ENCODE peak calls at places on chromosomes 6 and 20, in eight cellular contexts. E, O, F, X, H, G, N and Z are unnamed samples.

GRCh38 chr6:159693128-159693893 is at the start of gene SOD2:
- DNase-seq in N (peak; percentile 89), X (peak; percentile 72), E (peak; percentile 94), F (peak; percentile 89), G (peak; percentile 82), O (peak; percentile 61), H (peak; percentile 89), Z (peak; percentile 90)

GRCh38 chr6:134111062-134111677 is 58.7 kb upstream of the SLC2A12 start:
- DNase-seq in N (peak; percentile 81), G (no peak), F (peak; percentile 82), H (no peak), E (no peak), O (peak; percentile 58), X (peak; percentile 45), Z (no peak)

GRCh38 chr6:6684365-6684833 is 95.9 kb downstream of the LY86 start:
- DNase-seq in N (peak; percentile 87), G (no peak), H (no peak), E (no peak), O (no peak), X (no peak), F (no peak), Z (no peak)

GRCh38 chr20:32435449-32436107 is 77.4 kb downstream of the ASXL1 start:
- DNase-seq in E (no peak), H (no peak), F (no peak), O (no peak), X (no peak), N (no peak), G (no peak), Z (no peak)

GRCh38 chr20:41138527-41139226 is 1.3 kb downstream of the PLCG1 start:
- DNase-seq in F (peak; percentile 40), H (no peak), G (no peak), X (no peak), O (no peak), E (no peak), N (peak; percentile 46), Z (no peak)

GRCh38 chr20:31691646-31692275 is 30.9 kb downstream of the BCL2L1 start:
- DNase-seq in X (peak; percentile 84), H (no peak), N (peak; percentile 53), E (no peak), G (no peak), F (no peak), O (no peak), Z (no peak)

GRCh38 chr6:168863467-168863866 is 390.2 kb downstream of the THBS2 start:
- DNase-seq in N (no peak), E (no peak), H (no peak), O (no peak), F (no peak), X (no peak), G (no peak), Z (no peak)

GRCh38 chr6:165774903-165775608 is 112.0 kb upstream of the PDE10A start:
- DNase-seq in H (peak; percentile 36), G (no peak), X (peak; percentile 31), F (peak; percentile 39), E (no peak), O (no peak), N (no peak), Z (no peak)

GRCh38 chr6:125519367-125519766 is 217.6 kb upstream of the HDDC2 start:
- DNase-seq in N (no peak), G (no peak), H (no peak), E (no peak), F (no peak), O (no peak), X (no peak), Z (no peak)

GRCh38 chr6:79031821-79032590 is 46.0 kb downstream of the PHIP start:
- DNase-seq in H (no peak), F (no peak), X (peak; percentile 87), E (no peak), G (no peak), N (no peak), O (no peak), Z (no peak)

GRCh38 chr6:138692978-138693909 is 80.3 kb upstream of the CCDC28A start:
- DNase-seq in H (peak; percentile 79), G (peak; percentile 15), F (peak; percentile 54), O (peak; percentile 48), X (peak; percentile 77), N (peak; percentile 86), E (peak; percentile 69), Z (peak; percentile 81)
- TF ChIP-seq CTCF in H (no peak), G (no peak), F (no peak), O (no peak), X (peak; percentile 7), N (peak; percentile 1), E (peak; percentile 16), Z (no peak)

DNA sequence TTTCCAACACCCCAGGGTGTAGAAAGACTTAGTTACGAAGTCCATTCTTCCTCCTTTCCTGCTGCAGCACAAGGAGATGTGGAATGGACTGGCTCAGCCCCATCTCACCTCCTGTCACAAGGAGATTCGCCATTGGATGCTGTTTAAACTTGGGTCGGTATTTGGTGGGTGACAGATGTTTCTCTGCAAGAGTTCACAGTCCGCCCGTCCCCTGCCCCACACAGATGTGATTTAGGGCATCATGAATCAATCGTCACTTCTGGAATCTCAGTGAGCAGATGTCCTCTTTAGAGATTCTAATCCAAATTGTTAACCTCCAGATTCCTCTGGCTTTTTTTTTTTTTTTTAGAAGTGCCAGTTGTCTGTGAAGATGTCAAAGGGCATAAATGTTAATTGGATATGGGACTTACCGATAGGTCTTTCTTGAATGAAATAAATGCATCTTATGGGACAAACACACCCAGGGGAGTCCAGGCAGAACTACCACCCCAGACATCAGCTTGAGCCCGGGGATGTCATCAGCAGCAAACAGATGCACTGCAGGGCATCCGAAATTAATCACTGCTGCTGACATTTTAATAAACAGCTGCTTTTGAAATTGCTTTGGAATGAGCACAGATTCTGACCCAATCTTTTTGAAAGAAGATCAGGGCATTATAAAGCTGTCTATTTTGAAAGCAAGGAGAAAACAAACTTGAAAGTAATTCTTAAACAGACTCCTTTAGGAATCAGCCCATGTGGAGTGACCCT is 117.6 kb upstream of the CDH4 start:
- DNase-seq in G (no peak), H (no peak), O (no peak), N (no peak), F (no peak), X (no peak), E (no peak), Z (no peak)
- TF ChIP-seq CTCF in G (no peak), H (no peak), O (no peak), N (no peak), F (no peak), X (no peak), E (no peak), Z (no peak)

GRCh38 chr20:45238139-45238538 is 16.2 kb downstream of the SLPI start:
- DNase-seq in G (no peak), O (no peak), H (no peak), F (no peak), X (no peak), E (no peak), N (no peak), Z (no peak)

GRCh38 chr20:45230631-45231030 is 9.5 kb downstream of the SEMG2 start:
- DNase-seq in N (no peak), O (no peak), H (no peak), E (no peak), F (no peak), G (no peak), X (no peak), Z (no peak)

DNA sequence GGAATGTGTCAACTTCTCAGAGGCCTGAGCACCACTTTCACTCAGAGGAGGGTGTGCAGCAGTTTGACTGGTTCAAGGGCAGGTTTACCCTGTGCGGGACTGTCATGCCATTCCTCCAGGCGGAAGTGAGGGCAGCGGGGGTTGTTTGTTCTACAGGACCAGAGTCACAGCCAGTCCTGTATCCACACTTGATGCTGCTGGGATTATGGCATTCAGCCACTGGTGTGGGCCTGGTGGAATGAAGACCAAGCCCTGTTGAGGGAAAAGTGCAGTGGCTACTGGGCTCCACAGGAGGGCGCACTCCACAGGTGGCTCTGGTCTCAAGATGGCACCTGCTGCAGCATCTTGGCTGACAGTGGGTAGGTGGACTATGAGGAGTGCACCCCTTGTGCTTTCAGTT is 14.8 kb downstream of the SEMG2 start:
- DNase-seq in O (no peak), H (peak; percentile 56), G (no peak), F (no peak), X (no peak), E (no peak), N (no peak), Z (no peak)
- TF ChIP-seq CTCF in O (peak; percentile 42), H (peak; percentile 34), G (no peak), F (peak; percentile 57), X (no peak), E (no peak), N (peak; percentile 44), Z (peak; percentile 46)

GRCh38 chr6:21597243-21597682 is 3.7 kb downstream of the SOX4 start:
- DNase-seq in F (no peak), X (no peak), G (no peak), E (no peak), O (no peak), N (no peak), H (no peak), Z (no peak)
- TF ChIP-seq CTCF in F (no peak), X (no peak), G (no peak), E (no peak), O (no peak), N (no peak), H (peak; percentile 7), Z (no peak)

DNA sequence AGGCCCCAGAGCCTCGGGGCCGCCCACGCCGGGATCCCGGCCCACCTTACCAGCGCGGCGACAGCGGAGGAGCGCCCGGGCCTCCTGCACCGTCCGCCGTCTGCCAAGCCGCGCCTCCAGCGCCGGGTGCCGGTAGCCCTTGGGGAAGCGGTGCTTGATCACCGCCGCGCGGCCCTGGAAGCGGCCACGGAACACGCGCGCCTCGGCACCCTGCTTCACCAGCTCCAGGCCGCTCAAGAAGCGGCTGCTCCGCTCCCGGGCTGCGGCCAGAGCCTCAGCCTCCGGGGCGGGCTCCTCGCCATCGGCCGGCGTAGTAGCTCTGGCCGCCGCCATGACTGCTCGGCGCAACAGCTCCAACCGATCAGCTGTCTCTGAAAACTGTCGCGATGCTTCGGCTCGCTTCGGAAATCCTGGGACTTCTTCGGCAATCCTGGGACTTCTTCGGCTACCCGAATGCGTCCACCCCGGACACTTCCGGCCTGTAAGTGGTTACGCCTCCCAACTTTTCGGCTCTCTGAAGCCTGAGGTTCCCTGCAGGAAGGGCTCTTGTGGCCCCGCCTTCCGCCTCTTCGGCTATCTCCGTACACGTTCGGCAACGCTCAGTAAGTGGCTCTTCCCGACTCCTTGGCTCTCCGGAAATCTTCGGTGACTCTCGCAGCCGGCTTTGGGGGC is at the start of gene TP53RK:
- DNase-seq in N (peak; percentile 99), G (peak; percentile 99), H (peak; percentile 100), E (peak; percentile 99), F (peak; percentile 81), X (peak; percentile 100), O (peak; percentile 99), Z (peak; percentile 99)
- TF ChIP-seq CTCF in N (no peak), G (peak; percentile 64), H (peak; percentile 21), E (peak; percentile 45), F (peak; percentile 5), X (no peak), O (no peak), Z (peak; percentile 31)